ENCODE peak calls at places on chromosomes 3 and 15, in nine cellular contexts. One of them, this sample, is unnamed.
A peak's percentile ranks its signal among the peaks of the same experiment; 100 is the strongest.

GRCh38 chr3:121670676-121671075 is 10.0 kb upstream of the HCLS1 start:
- DNase-seq in fibroblast of lung: no peak
- DNase-seq in body of pancreas: no peak
- DNase-seq in endodermal cell: no peak
- DNase-seq in lower lobe of right lung: no peak
- DNase-seq in HFF-Myc: no peak
- DNase-seq in GM20000: no peak
- DNase-seq in lung: no peak
- DNase-seq in kidney epithelial cell: no peak
- DNase-seq in this sample: no peak

GRCh38 chr15:31457631-31458526 is 131.2 kb downstream of the KLF13 start:
- DNase-seq in fibroblast of lung: peak; percentile 76
- DNase-seq in body of pancreas: no peak
- DNase-seq in endodermal cell: peak; percentile 48
- DNase-seq in lower lobe of right lung: no peak
- DNase-seq in HFF-Myc: no peak
- DNase-seq in GM20000: no peak
- DNase-seq in lung: no peak
- DNase-seq in kidney epithelial cell: no peak
- DNase-seq in this sample: peak; percentile 82

GRCh38 chr15:101162701-101163483 is 89.0 kb downstream of the CHSY1 start:
- DNase-seq in fibroblast of lung: peak; percentile 84
- DNase-seq in body of pancreas: peak; percentile 52
- DNase-seq in endodermal cell: no peak
- DNase-seq in lower lobe of right lung: peak; percentile 71
- DNase-seq in HFF-Myc: no peak
- DNase-seq in GM20000: no peak
- DNase-seq in lung: peak; percentile 50
- DNase-seq in kidney epithelial cell: no peak
- DNase-seq in this sample: no peak

GRCh38 chr3:100603449-100603848 is 6.0 kb upstream of the ADGRG7 start:
- DNase-seq in fibroblast of lung: peak; percentile 24
- DNase-seq in body of pancreas: peak; percentile 9
- DNase-seq in endodermal cell: peak; percentile 65
- DNase-seq in lower lobe of right lung: no peak
- DNase-seq in HFF-Myc: no peak
- DNase-seq in GM20000: peak; percentile 14
- DNase-seq in lung: no peak
- DNase-seq in kidney epithelial cell: no peak
- DNase-seq in this sample: no peak

GRCh38 chr3:31937225-31937624 is 43.8 kb downstream of the OSBPL10 start:
- DNase-seq in fibroblast of lung: no peak
- DNase-seq in body of pancreas: no peak
- DNase-seq in endodermal cell: no peak
- DNase-seq in lower lobe of right lung: no peak
- DNase-seq in HFF-Myc: no peak
- DNase-seq in GM20000: no peak
- DNase-seq in lung: no peak
- DNase-seq in kidney epithelial cell: no peak
- DNase-seq in this sample: no peak

GRCh38 chr15:80191897-80192595 is 39.2 kb downstream of the FAH start:
- DNase-seq in fibroblast of lung: no peak
- DNase-seq in body of pancreas: no peak
- DNase-seq in endodermal cell: peak; percentile 7
- DNase-seq in lower lobe of right lung: no peak
- DNase-seq in HFF-Myc: no peak
- DNase-seq in GM20000: no peak
- DNase-seq in lung: no peak
- DNase-seq in kidney epithelial cell: no peak
- DNase-seq in this sample: peak; percentile 17

GRCh38 chr3:70021267-70021666 is 21.7 kb downstream of the SAMMSON start:
- DNase-seq in fibroblast of lung: no peak
- DNase-seq in body of pancreas: no peak
- DNase-seq in endodermal cell: no peak
- DNase-seq in lower lobe of right lung: no peak
- DNase-seq in HFF-Myc: no peak
- DNase-seq in GM20000: no peak
- DNase-seq in lung: no peak
- DNase-seq in kidney epithelial cell: no peak
- DNase-seq in this sample: no peak

GRCh38 chr3:44993471-44994205 is 17.6 kb downstream of the EXOSC7 start:
- DNase-seq in fibroblast of lung: peak; percentile 66
- DNase-seq in body of pancreas: no peak
- DNase-seq in endodermal cell: no peak
- DNase-seq in lower lobe of right lung: no peak
- DNase-seq in HFF-Myc: peak; percentile 41
- DNase-seq in GM20000: no peak
- DNase-seq in lung: no peak
- DNase-seq in kidney epithelial cell: no peak
- DNase-seq in this sample: no peak

GRCh38 chr3:182083112-182083511 is 371.4 kb downstream of the SOX2 start:
- DNase-seq in fibroblast of lung: no peak
- DNase-seq in body of pancreas: no peak
- DNase-seq in endodermal cell: no peak
- DNase-seq in lower lobe of right lung: no peak
- DNase-seq in HFF-Myc: no peak
- DNase-seq in GM20000: no peak
- DNase-seq in lung: no peak
- DNase-seq in kidney epithelial cell: no peak
- DNase-seq in this sample: no peak

GRCh38 chr3:183085634-183086390 is 13.5 kb downstream of the MCCC1 start:
- DNase-seq in fibroblast of lung: peak; percentile 20
- DNase-seq in body of pancreas: peak; percentile 58
- DNase-seq in endodermal cell: peak; percentile 87
- DNase-seq in lower lobe of right lung: no peak
- DNase-seq in HFF-Myc: no peak
- DNase-seq in GM20000: no peak
- DNase-seq in lung: peak; percentile 41
- DNase-seq in kidney epithelial cell: no peak
- DNase-seq in this sample: no peak

GRCh38 chr15:94324117-94324826 is 92.9 kb downstream of the MCTP2 start:
- DNase-seq in fibroblast of lung: peak; percentile 71
- DNase-seq in body of pancreas: peak; percentile 53
- DNase-seq in endodermal cell: peak; percentile 80
- DNase-seq in lower lobe of right lung: no peak
- DNase-seq in HFF-Myc: peak; percentile 30
- DNase-seq in GM20000: peak; percentile 55
- DNase-seq in lung: peak; percentile 59
- DNase-seq in kidney epithelial cell: no peak
- DNase-seq in this sample: peak; percentile 20

GRCh38 chr15:79897380-79897678 is 515 bp upstream of the MTHFS start:
- DNase-seq in fibroblast of lung: peak; percentile 25
- DNase-seq in body of pancreas: no peak
- DNase-seq in endodermal cell: no peak
- DNase-seq in lower lobe of right lung: no peak
- DNase-seq in HFF-Myc: no peak
- DNase-seq in GM20000: no peak
- DNase-seq in lung: no peak
- DNase-seq in kidney epithelial cell: no peak
- DNase-seq in this sample: no peak

GRCh38 chr3:174973465-174973864 is 114.3 kb downstream of the NAALADL2 start:
- DNase-seq in fibroblast of lung: no peak
- DNase-seq in body of pancreas: no peak
- DNase-seq in endodermal cell: no peak
- DNase-seq in lower lobe of right lung: no peak
- DNase-seq in HFF-Myc: no peak
- DNase-seq in GM20000: no peak
- DNase-seq in lung: peak; percentile 30
- DNase-seq in kidney epithelial cell: peak; percentile 9
- DNase-seq in this sample: no peak

GRCh38 chr3:42706721-42707619 is 4.4 kb upstream of the HHATL start:
- DNase-seq in fibroblast of lung: no peak
- DNase-seq in body of pancreas: no peak
- DNase-seq in endodermal cell: no peak
- DNase-seq in lower lobe of right lung: peak; percentile 22
- DNase-seq in HFF-Myc: no peak
- DNase-seq in GM20000: peak; percentile 6
- DNase-seq in lung: no peak
- DNase-seq in kidney epithelial cell: no peak
- DNase-seq in this sample: peak; percentile 81

GRCh38 chr15:57333487-57333886 is 42.8 kb upstream of the CGNL1 start:
- DNase-seq in fibroblast of lung: no peak
- DNase-seq in body of pancreas: no peak
- DNase-seq in endodermal cell: no peak
- DNase-seq in lower lobe of right lung: no peak
- DNase-seq in HFF-Myc: no peak
- DNase-seq in GM20000: no peak
- DNase-seq in lung: no peak
- DNase-seq in kidney epithelial cell: peak; percentile 28
- DNase-seq in this sample: no peak

GRCh38 chr3:195226900-195227447 is 44.0 kb downstream of the XXYLT1 start:
- DNase-seq in fibroblast of lung: peak; percentile 31
- DNase-seq in body of pancreas: no peak
- DNase-seq in endodermal cell: peak; percentile 75
- DNase-seq in lower lobe of right lung: no peak
- DNase-seq in HFF-Myc: no peak
- DNase-seq in GM20000: peak; percentile 40
- DNase-seq in lung: no peak
- DNase-seq in kidney epithelial cell: no peak
- DNase-seq in this sample: peak; percentile 81

GRCh38 chr3:193593666-193594025 is 638 bp downstream of the OPA1 start:
- DNase-seq in fibroblast of lung: peak; percentile 30
- DNase-seq in body of pancreas: no peak
- DNase-seq in endodermal cell: no peak
- DNase-seq in lower lobe of right lung: no peak
- DNase-seq in HFF-Myc: no peak
- DNase-seq in GM20000: peak; percentile 44
- DNase-seq in lung: no peak
- DNase-seq in kidney epithelial cell: no peak
- DNase-seq in this sample: no peak

GRCh38 chr3:31009881-31010280 is 115.4 kb upstream of the GADL1 start:
- DNase-seq in fibroblast of lung: no peak
- DNase-seq in body of pancreas: no peak
- DNase-seq in endodermal cell: peak; percentile 54
- DNase-seq in lower lobe of right lung: no peak
- DNase-seq in HFF-Myc: no peak
- DNase-seq in GM20000: no peak
- DNase-seq in lung: no peak
- DNase-seq in kidney epithelial cell: peak; percentile 26
- DNase-seq in this sample: no peak

GRCh38 chr15:52730163-52730562 is 51.0 kb upstream of the ATOSA start:
- DNase-seq in fibroblast of lung: no peak
- DNase-seq in body of pancreas: no peak
- DNase-seq in endodermal cell: no peak
- DNase-seq in lower lobe of right lung: no peak
- DNase-seq in HFF-Myc: peak; percentile 90
- DNase-seq in GM20000: no peak
- DNase-seq in lung: no peak
- DNase-seq in kidney epithelial cell: no peak
- DNase-seq in this sample: no peak

GRCh38 chr3:13189639-13190375 is 116.6 kb upstream of the IQSEC1 start:
- DNase-seq in fibroblast of lung: no peak
- DNase-seq in body of pancreas: no peak
- DNase-seq in endodermal cell: peak; percentile 45
- DNase-seq in lower lobe of right lung: no peak
- DNase-seq in HFF-Myc: peak; percentile 9
- DNase-seq in GM20000: no peak
- DNase-seq in lung: no peak
- DNase-seq in kidney epithelial cell: peak; percentile 31
- DNase-seq in this sample: no peak

GRCh38 chr15:59741274-59741906 is 52.3 kb upstream of the BNIP2 start:
- DNase-seq in fibroblast of lung: peak; percentile 6
- DNase-seq in body of pancreas: no peak
- DNase-seq in endodermal cell: peak; percentile 80
- DNase-seq in lower lobe of right lung: no peak
- DNase-seq in HFF-Myc: no peak
- DNase-seq in GM20000: no peak
- DNase-seq in lung: no peak
- DNase-seq in kidney epithelial cell: no peak
- DNase-seq in this sample: no peak
- TF ChIP-seq CTCF in fibroblast of lung: no peak
- TF ChIP-seq CTCF in body of pancreas: no peak
- TF ChIP-seq CTCF in endodermal cell: peak; percentile 68
- TF ChIP-seq CTCF in lower lobe of right lung: no peak
- TF ChIP-seq CTCF in HFF-Myc: peak; percentile 31
- TF ChIP-seq CTCF in GM20000: no peak
- TF ChIP-seq CTCF in lung: no peak
- TF ChIP-seq CTCF in kidney epithelial cell: peak; percentile 23
- TF ChIP-seq CTCF in this sample: no peak

GRCh38 chr15:26894181-26894580 is 27.3 kb downstream of the GABRA5 start:
- DNase-seq in fibroblast of lung: no peak
- DNase-seq in body of pancreas: no peak
- DNase-seq in endodermal cell: peak; percentile 38
- DNase-seq in lower lobe of right lung: no peak
- DNase-seq in HFF-Myc: no peak
- DNase-seq in GM20000: no peak
- DNase-seq in lung: no peak
- DNase-seq in kidney epithelial cell: no peak
- DNase-seq in this sample: peak; percentile 72
- TF ChIP-seq CTCF in fibroblast of lung: no peak
- TF ChIP-seq CTCF in body of pancreas: no peak
- TF ChIP-seq CTCF in endodermal cell: no peak
- TF ChIP-seq CTCF in lower lobe of right lung: no peak
- TF ChIP-seq CTCF in HFF-Myc: no peak
- TF ChIP-seq CTCF in GM20000: no peak
- TF ChIP-seq CTCF in lung: no peak
- TF ChIP-seq CTCF in kidney epithelial cell: no peak
- TF ChIP-seq CTCF in this sample: no peak

DNA sequence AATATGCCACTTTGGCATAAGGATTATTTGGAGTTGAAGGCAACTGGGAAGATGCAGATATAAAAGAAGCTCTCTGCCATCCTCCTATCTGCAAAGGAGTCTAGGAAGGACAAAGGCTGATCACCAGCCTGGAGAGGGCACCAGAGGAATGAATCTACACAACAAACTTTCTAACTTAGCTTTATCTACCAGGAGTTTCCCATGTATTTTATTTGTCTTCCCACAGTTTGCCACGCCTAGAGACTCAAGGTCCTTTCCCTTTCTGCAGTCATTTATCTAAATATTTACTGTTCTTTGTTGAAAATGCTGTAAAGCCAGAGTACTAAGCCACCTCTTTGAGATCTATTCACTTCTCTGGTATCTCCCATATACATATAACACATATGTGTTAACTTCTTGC is 32.2 kb downstream of the GPR176 start:
- DNase-seq in fibroblast of lung: peak; percentile 77
- DNase-seq in body of pancreas: peak; percentile 57
- DNase-seq in endodermal cell: peak; percentile 69
- DNase-seq in lower lobe of right lung: no peak
- DNase-seq in HFF-Myc: no peak
- DNase-seq in GM20000: no peak
- DNase-seq in lung: no peak
- DNase-seq in kidney epithelial cell: peak; percentile 19
- DNase-seq in this sample: no peak
- TF ChIP-seq CTCF in fibroblast of lung: peak; percentile 20
- TF ChIP-seq CTCF in body of pancreas: no peak
- TF ChIP-seq CTCF in endodermal cell: peak; percentile 66
- TF ChIP-seq CTCF in lower lobe of right lung: peak; percentile 40
- TF ChIP-seq CTCF in HFF-Myc: peak; percentile 43
- TF ChIP-seq CTCF in GM20000: no peak
- TF ChIP-seq CTCF in lung: no peak
- TF ChIP-seq CTCF in kidney epithelial cell: peak; percentile 56
- TF ChIP-seq CTCF in this sample: no peak

DNA sequence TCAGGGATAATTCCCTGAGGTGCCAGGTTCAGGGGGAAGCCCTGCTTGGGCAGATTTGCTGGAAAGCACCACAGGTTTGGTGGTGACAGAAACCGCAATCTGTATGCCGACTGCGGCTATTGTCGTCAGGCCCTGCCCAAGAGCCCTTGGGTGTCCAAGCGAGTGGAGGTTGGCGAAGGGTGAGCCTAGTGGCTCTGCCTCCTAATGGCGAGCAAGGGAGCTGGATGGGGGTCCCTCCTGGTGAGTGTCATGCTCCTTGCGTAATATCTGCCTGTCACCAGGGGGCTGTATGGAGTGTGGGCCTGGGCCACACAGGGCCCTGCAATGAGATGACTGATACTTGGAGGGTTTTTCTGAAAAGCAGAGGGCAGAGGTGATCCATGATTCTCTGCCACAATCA is 101.6 kb downstream of the EPHB1 start:
- DNase-seq in fibroblast of lung: no peak
- DNase-seq in body of pancreas: no peak
- DNase-seq in endodermal cell: no peak
- DNase-seq in lower lobe of right lung: no peak
- DNase-seq in HFF-Myc: no peak
- DNase-seq in GM20000: no peak
- DNase-seq in lung: no peak
- DNase-seq in kidney epithelial cell: no peak
- DNase-seq in this sample: peak; percentile 60
- TF ChIP-seq CTCF in fibroblast of lung: no peak
- TF ChIP-seq CTCF in body of pancreas: no peak
- TF ChIP-seq CTCF in endodermal cell: peak; percentile 45
- TF ChIP-seq CTCF in lower lobe of right lung: no peak
- TF ChIP-seq CTCF in HFF-Myc: no peak
- TF ChIP-seq CTCF in GM20000: no peak
- TF ChIP-seq CTCF in lung: no peak
- TF ChIP-seq CTCF in kidney epithelial cell: no peak
- TF ChIP-seq CTCF in this sample: no peak